ENCODE peak calls at places on chromosome 12, in ten cellular contexts. X is ureter; V is nephron progenitor cell; S is WTC11; G is mesothelial cell of epicardium; R is SK-MEL-5; H is GM20000; K is aorta; C is neural crest cell; I is activated CD4-positive, CD25-positive, alpha-beta regulatory T cell treated with anti-CD3 and anti-CD28 coated beads, Interleukin-2, amount 50 U/mL, for 16 hours. A is an unnamed sample.

GRCh38 chr12:53868516-53868986 is 70.1 kb upstream of the HOXC13 start:
- DNase-seq in C (no peak), R (peak), V (no peak), X (no peak), K (no peak), G (no peak), H (no peak), I (no peak), S (no peak), A (peak)

GRCh38 chr12:3992945-3993344 is 119.7 kb upstream of the PARP11 start:
- DNase-seq in I (no peak), S (no peak), C (no peak), X (no peak), G (no peak), K (no peak), R (no peak), V (no peak), H (no peak), A (no peak)

GRCh38 chr12:70185301-70185700 is 57.9 kb upstream of the CNOT2 start:
- DNase-seq in S (no peak), C (no peak), H (no peak), R (no peak), I (no peak), X (no peak), K (no peak), G (no peak), V (no peak), A (no peak)

GRCh38 chr12:13536219-13536910 is 339.8 kb downstream of the EMP1 start:
- DNase-seq in C (no peak), S (no peak), X (no peak), R (no peak), V (no peak), H (peak), G (no peak), I (no peak), K (no peak), A (no peak)

GRCh38 chr12:123306200-123306599 is 34.5 kb upstream of the CDK2AP1 start:
- DNase-seq in K (no peak), V (no peak), S (no peak), C (no peak), H (no peak), X (no peak), G (no peak), I (no peak), R (no peak), A (no peak)

GRCh38 chr12:119864591-119864990 is 12.5 kb downstream of the CIT start:
- DNase-seq in V (no peak), X (no peak), H (no peak), R (no peak), C (no peak), I (no peak), G (no peak), S (no peak), K (no peak), A (no peak)

GRCh38 chr12:130633771-130634170 is 82.3 kb downstream of the RIMBP2 start:
- DNase-seq in S (peak), G (no peak), R (no peak), V (peak), I (no peak), K (no peak), H (no peak), X (peak), C (peak), A (no peak)

GRCh38 chr12:28390716-28391452 is 200.6 kb downstream of the CCDC91 start:
- DNase-seq in K (no peak), G (no peak), I (no peak), C (no peak), H (no peak), X (no peak), V (no peak), R (no peak), S (no peak), A (no peak)

A was measured in HEK293T.